ENCODE peak calls at places on chromosomes 16 and 17, in eight cellular contexts. F is IMR-90; M is B cell; P is neural crest cell; E is cardiac fibroblast; K is BJ; A is gastrocnemius medialis; U is CD8-positive, alpha-beta T cell. Q is an unnamed sample.

GRCh38 chr16:54651851-54652770 is 278.6 kb upstream of the IRX5 start:
- DNase-seq in F (no peak), U (no peak), P (no peak), A (no peak), E (peak), M (no peak), K (no peak), Q (no peak)

GRCh38 chr17:29592850-29593545 is at the start of gene ANKRD13B:
- DNase-seq in F (no peak), M (peak), K (no peak), U (no peak), E (no peak), P (peak), A (no peak), Q (peak)

GRCh38 chr17:68482576-68483001 is 25.3 kb upstream of the WIPI1 start:
- DNase-seq in K (no peak), U (no peak), P (no peak), F (no peak), E (no peak), M (no peak), A (no peak), Q (no peak)

GRCh38 chr16:27232061-27232841 is 28.9 kb downstream of the KDM8 start:
- DNase-seq in U (peak), P (no peak), E (no peak), F (no peak), A (no peak), M (peak), K (no peak), Q (peak)

GRCh38 chr17:45994987-45995386 is 4.1 kb upstream of the STH start:
- DNase-seq in K (no peak), P (no peak), F (no peak), U (no peak), E (no peak), A (no peak), M (no peak), Q (no peak)

GRCh38 chr17:489758-490329 is 137.2 kb upstream of the RPH3AL start:
- DNase-seq in M (peak), A (no peak), K (no peak), P (peak), E (peak), F (peak), U (peak), Q (peak)

GRCh38 chr17:42188749-42189650 is 3.7 kb upstream of the HCRT start:
- DNase-seq in K (no peak), M (no peak), F (no peak), E (no peak), P (no peak), U (no peak), A (no peak), Q (no peak)

GRCh38 chr16:84228321-84228838 is 11.4 kb downstream of the KCNG4 start:
- DNase-seq in E (peak), P (no peak), U (no peak), K (peak), M (no peak), F (peak), A (peak), Q (no peak)

GRCh38 chr17:48548687-48549621 is 4.0 kb upstream of the HOXB2 start:
- DNase-seq in K (no peak), U (no peak), E (no peak), F (peak), M (no peak), A (no peak), P (no peak), Q (no peak)

GRCh38 chr17:44444735-44445105 is 55.3 kb upstream of the ITGA2B start:
- DNase-seq in P (no peak), U (no peak), F (peak), K (no peak), E (peak), M (no peak), A (no peak), Q (no peak)

GRCh38 chr16:12507366-12507765 is 296.3 kb downstream of the CPPED1 start:
- DNase-seq in A (no peak), P (no peak), F (peak), U (no peak), K (peak), E (no peak), M (no peak), Q (no peak)

GRCh38 chr17:63911657-63912100 is 621 bp upstream of the CSHL1 start:
- DNase-seq in K (no peak), A (no peak), M (peak), U (peak), F (peak), E (peak), P (peak), Q (peak)

GRCh38 chr16:15552507-15552906 is 90.4 kb downstream of the MARF1 start:
- DNase-seq in A (no peak), M (no peak), E (no peak), U (no peak), F (no peak), K (no peak), P (no peak), Q (no peak)

GRCh38 chr17:19341641-19342610 is 20.6 kb downstream of the B9D1 start:
- DNase-seq in E (no peak), P (no peak), U (peak), K (no peak), M (no peak), A (no peak), F (peak), Q (no peak)

GRCh38 chr16:12061336-12062055 is 85.0 kb downstream of the SNX29 start:
- DNase-seq in K (no peak), U (no peak), M (no peak), A (no peak), E (peak), F (peak), P (no peak), Q (no peak)

GRCh38 chr17:51119415-51120356 is 982 bp downstream of the SPAG9 start:
- DNase-seq in K (no peak), U (peak), M (peak), F (peak), E (peak), P (peak), A (peak), Q (peak)

GRCh38 chr17:78394209-78394608 is 15.8 kb downstream of the PGS1 start:
- DNase-seq in M (no peak), P (no peak), U (no peak), K (no peak), F (no peak), A (no peak), E (no peak), Q (no peak)

GRCh38 chr16:28823291-28823718 is 506 bp downstream of the ATXN2L start:
- DNase-seq in U (peak), A (no peak), P (peak), E (no peak), M (no peak), K (no peak), F (no peak), Q (no peak)

GRCh38 chr16:74699666-74700065 is 996 bp downstream of the MLKL start:
- DNase-seq in P (no peak), M (no peak), A (no peak), E (no peak), F (no peak), K (no peak), U (no peak), Q (no peak)

GRCh38 chr16:68707341-68708152 is 29.5 kb upstream of the CDH1 start:
- DNase-seq in E (peak), M (no peak), P (peak), F (no peak), A (no peak), K (no peak), U (no peak), Q (no peak)

GRCh38 chr17:15261063-15261817 is 3.9 kb downstream of the PMP22 start:
- DNase-seq in K (no peak), F (peak), A (peak), U (no peak), E (peak), P (peak), M (no peak), Q (no peak)

GRCh38 chr17:63316100-63316499 is 130.0 kb downstream of the CYB561 start:
- DNase-seq in A (no peak), U (no peak), F (peak), E (no peak), P (no peak), M (no peak), K (no peak), Q (no peak)

GRCh38 chr16:85027968-85028637 is 508 bp downstream of the KIAA0513 start:
- DNase-seq in F (no peak), P (no peak), K (no peak), E (no peak), A (no peak), M (no peak), U (no peak), Q (no peak)

GRCh38 chr17:64315032-64315490 is 52.0 kb upstream of the TEX2 start:
- DNase-seq in E (peak), P (no peak), F (no peak), A (peak), M (no peak), U (no peak), K (no peak), Q (no peak)

GRCh38 chr16:73113326-73113720 is 65.4 kb upstream of the ZFHX3 start:
- DNase-seq in E (peak), A (no peak), K (no peak), M (no peak), P (no peak), F (peak), U (no peak), Q (no peak)

GRCh38 chr17:62968445-62968923 is 2.4 kb downstream of the TANC2 start:
- DNase-seq in F (peak), E (peak), K (no peak), P (peak), M (peak), A (no peak), U (peak), Q (peak)

GRCh38 chr17:70168044-70168978 is 1.0 kb upstream of the KCNJ2 start:
- DNase-seq in F (peak), P (peak), E (peak), K (peak), M (peak), A (peak), U (no peak), Q (peak)

GRCh38 chr17:6195123-6195522 is 124.9 kb downstream of the WSCD1 start:
- DNase-seq in U (no peak), P (no peak), A (no peak), E (no peak), K (no peak), M (no peak), F (no peak), Q (no peak)

GRCh38 chr17:58986005-58986404 is 120.7 kb downstream of the TRIM37 start:
- DNase-seq in A (no peak), U (no peak), E (peak), M (no peak), K (no peak), P (no peak), F (peak), Q (no peak)

GRCh38 chr16:81524382-81524781 is 79.8 kb downstream of the CMIP start:
- DNase-seq in E (no peak), K (no peak), F (no peak), M (no peak), U (peak), P (no peak), A (no peak), Q (no peak)

GRCh38 chr16:15856901-15857778 is at the start of gene MYH11:
- DNase-seq in F (no peak), K (no peak), P (peak), A (no peak), E (peak), U (no peak), M (peak), Q (peak)

GRCh38 chr16:59356709-59357108 is 622.6 kb upstream of the GOT2 start:
- DNase-seq in P (no peak), U (no peak), K (no peak), F (no peak), E (no peak), A (no peak), M (no peak), Q (no peak)

GRCh38 chr17:9308069-9308468 is 267.6 kb downstream of the STX8 start:
- DNase-seq in P (no peak), U (no peak), K (no peak), M (no peak), E (no peak), A (no peak), F (no peak), Q (no peak)

GRCh38 chr16:88922114-88922825 is 54.7 kb downstream of the CBFA2T3 start:
- DNase-seq in U (no peak), F (peak), M (no peak), A (no peak), K (no peak), E (peak), P (no peak), Q (no peak)

GRCh38 chr16:544517-544916 is 15.7 kb upstream of the PRR35 start:
- DNase-seq in M (no peak), A (no peak), F (no peak), P (no peak), U (no peak), E (no peak), K (no peak), Q (no peak)

GRCh38 chr17:2745317-2746037 is 4.0 kb downstream of the CCDC92B start:
- DNase-seq in F (no peak), A (no peak), P (no peak), E (no peak), M (no peak), U (no peak), K (no peak), Q (no peak)

DNA sequence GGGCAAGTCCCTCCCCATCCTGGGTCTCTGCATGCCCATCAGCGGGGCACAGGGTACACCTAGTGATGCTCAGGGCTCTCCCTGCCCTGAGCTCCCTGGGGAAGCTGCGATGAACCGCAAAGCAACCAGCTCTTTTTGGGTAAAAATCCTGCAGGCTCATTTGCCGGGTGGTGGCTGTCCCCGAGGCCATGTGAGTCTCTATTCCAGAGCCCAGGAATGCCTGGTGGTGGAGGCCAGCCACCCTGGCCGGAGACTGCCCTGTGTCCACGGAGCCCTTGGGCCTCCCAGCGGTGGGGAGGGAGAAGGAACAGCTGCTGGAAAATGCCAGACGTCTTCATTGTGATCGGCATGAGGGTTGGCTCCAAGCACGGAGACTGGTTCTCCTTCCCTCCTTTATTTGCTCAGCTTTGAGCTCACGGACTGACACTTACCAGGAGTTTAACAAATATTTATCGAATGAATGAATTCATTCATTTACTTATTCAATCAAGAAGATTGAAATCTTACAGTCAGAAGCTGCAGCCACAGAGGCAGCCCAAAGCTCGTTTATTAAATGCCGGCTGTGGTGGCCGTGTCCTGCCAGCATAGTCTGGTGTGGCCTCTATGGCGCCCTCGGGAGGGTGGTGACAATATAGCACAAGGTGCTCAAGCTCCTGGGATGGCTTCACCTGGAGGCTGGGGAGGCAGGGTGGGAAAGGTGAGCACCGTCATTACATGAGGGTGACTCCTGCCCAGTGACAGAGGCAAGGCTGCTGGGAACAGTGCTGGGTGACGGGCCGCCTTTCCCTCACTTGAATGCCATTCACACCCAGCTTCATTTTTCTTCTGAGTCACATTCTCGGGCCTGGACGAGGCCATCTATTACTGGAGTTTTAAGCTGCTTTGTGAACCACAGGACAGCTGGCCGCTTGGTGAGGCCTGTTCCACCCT is 31.1 kb upstream of the JPH3 start:
- DNase-seq in E (peak), U (no peak), F (peak), M (no peak), P (no peak), K (no peak), A (peak), Q (no peak)
- TF ChIP-seq CTCF in E (peak), U (no peak), F (peak), M (no peak), P (peak), K (peak), A (peak), Q (no peak)

GRCh38 chr17:73466704-73467433 is 155.1 kb upstream of the CDC42EP4 start:
- DNase-seq in K (no peak), P (no peak), A (no peak), E (no peak), U (no peak), M (no peak), F (no peak), Q (no peak)

GRCh38 chr17:73462830-73463229 is 151.0 kb upstream of the CDC42EP4 start:
- DNase-seq in P (no peak), K (no peak), A (no peak), E (no peak), M (no peak), U (no peak), F (no peak), Q (no peak)

GRCh38 chr17:73465851-73466250 is 154.1 kb upstream of the CDC42EP4 start:
- DNase-seq in P (no peak), E (no peak), A (no peak), F (no peak), U (no peak), K (no peak), M (no peak), Q (no peak)

GRCh38 chr17:73465130-73465529 is 153.3 kb upstream of the CDC42EP4 start:
- DNase-seq in U (no peak), F (no peak), M (no peak), A (no peak), K (no peak), P (no peak), E (no peak), Q (no peak)

DNA sequence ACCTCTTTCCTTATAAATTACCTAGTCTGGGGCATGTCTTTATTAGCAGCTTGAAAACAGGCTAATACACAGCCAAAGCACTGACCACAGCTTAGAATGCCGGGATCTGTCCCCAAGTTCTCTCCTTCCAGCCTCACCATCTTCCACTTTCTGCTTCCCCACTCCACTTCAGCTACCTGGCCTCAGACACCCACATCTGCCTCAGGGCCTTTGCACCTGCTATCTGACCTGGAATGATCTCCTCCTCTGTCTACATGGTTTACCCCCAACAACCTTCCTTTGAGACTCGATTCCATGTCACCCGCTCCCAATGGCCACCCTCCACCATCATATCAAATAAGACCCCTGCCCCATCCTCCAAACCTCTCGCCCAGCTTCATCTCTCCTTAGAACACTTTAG is 152.6 kb upstream of the CDC42EP4 start:
- DNase-seq in P (no peak), U (no peak), K (no peak), E (no peak), A (no peak), F (no peak), M (no peak), Q (no peak)
- TF ChIP-seq CTCF in P (no peak), U (no peak), K (no peak), E (no peak), A (no peak), F (no peak), M (no peak), Q (no peak)

GRCh38 chr17:79702071-79702470 is 28.7 kb upstream of the ENPP7 start:
- DNase-seq in A (no peak), F (no peak), E (no peak), P (no peak), K (no peak), M (no peak), U (no peak), Q (no peak)
- TF ChIP-seq CTCF in A (no peak), F (no peak), E (no peak), P (peak), K (no peak), M (no peak), U (no peak), Q (no peak)

GRCh38 chr17:74288785-74289184 is 14.8 kb downstream of the DNAI2 start:
- DNase-seq in P (no peak), M (no peak), K (no peak), F (no peak), U (no peak), A (no peak), E (no peak), Q (peak)

GRCh38 chr17:74287203-74287602 is 13.2 kb downstream of the DNAI2 start:
- DNase-seq in M (no peak), A (no peak), E (no peak), F (no peak), U (no peak), P (no peak), K (no peak), Q (no peak)

GRCh38 chr17:74289688-74290087 is 15.7 kb downstream of the DNAI2 start:
- DNase-seq in U (no peak), A (no peak), E (no peak), K (no peak), M (no peak), P (no peak), F (no peak), Q (no peak)

GRCh38 chr17:74292495-74292894 is 18.5 kb downstream of the DNAI2 start:
- DNase-seq in P (no peak), A (no peak), F (no peak), U (no peak), E (no peak), M (no peak), K (no peak), Q (no peak)

DNA sequence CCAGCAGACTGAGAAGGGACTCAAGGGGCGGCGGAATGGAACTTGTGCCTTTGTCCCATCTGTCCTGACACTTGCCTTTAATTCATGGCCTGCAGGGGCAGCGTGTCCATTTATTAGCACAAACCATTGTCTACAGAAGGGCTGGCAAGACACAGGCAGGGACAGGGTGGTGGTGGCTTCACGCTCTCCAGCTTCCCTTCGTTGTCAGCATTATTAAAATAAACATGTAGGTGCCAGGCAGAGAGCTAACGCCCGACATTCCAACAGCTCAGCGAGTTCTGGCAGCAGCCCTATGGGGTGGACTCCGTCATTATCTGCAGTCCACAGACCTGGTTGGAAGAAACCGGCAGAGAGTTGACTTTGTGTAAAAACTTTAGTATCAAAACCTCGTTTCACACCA is 16.3 kb downstream of the DNAI2 start:
- DNase-seq in E (no peak), P (no peak), F (no peak), K (no peak), A (no peak), U (no peak), M (no peak), Q (no peak)
- TF ChIP-seq CTCF in E (no peak), P (no peak), F (no peak), K (no peak), A (no peak), U (no peak), M (no peak), Q (no peak)

DNA sequence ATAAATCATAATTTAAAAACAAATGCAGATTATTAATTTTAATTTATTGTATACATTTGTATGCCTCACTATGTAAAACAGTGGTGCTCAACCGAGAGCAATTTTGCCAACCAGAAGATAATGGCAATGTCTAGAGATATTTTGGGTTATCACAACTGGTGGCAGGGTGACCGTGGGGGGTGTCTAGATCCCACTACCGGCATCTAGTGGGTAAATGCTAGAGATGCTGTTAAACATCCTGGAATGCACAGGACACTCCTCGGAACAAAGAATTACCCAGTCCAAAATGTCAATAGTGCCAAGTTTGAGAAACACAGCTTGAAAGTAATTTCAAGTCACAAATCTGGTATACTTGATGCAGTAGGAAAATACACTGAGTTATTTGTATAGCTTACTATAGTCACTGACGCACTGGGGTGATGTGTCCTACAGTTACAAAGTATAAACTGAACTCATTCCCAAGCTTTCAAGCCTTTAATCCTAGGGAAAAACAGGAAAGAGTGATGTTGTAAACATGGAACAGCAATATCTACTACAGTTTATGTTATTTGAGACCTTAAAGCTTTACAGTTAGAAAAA is 133.5 kb downstream of the BRIP1 start:
- DNase-seq in P (no peak), A (no peak), E (no peak), F (peak), M (no peak), U (no peak), K (no peak), Q (no peak)
- TF ChIP-seq CTCF in P (no peak), A (no peak), E (no peak), F (peak), M (no peak), U (no peak), K (no peak), Q (no peak)